ENCODE peak calls at places on chromosomes 5 and 9, in six cellular contexts. K, S, T, L, O and Q are unnamed samples.

GRCh38 chr9:89880161-89880560 is 275.3 kb downstream of the GADD45G start:
- DNase-seq in K (no peak), S (no peak), T (no peak), L (no peak), O (no peak), Q (no peak)

GRCh38 chr9:126773004-126773607 is 31.7 kb upstream of the ZBTB43 start:
- DNase-seq in K (no peak), S (no peak), T (peak), L (no peak), O (no peak), Q (no peak)

GRCh38 chr5:52674815-52675545 is 112.7 kb upstream of the ITGA1 start:
- DNase-seq in K (no peak), S (no peak), T (peak), L (no peak), O (no peak), Q (peak)

GRCh38 chr9:128160603-128160987 is 530 bp downstream of the BBLN start:
- DNase-seq in K (no peak), S (no peak), T (no peak), L (no peak), O (no peak), Q (no peak)

GRCh38 chr5:34538026-34538672 is 118.0 kb upstream of the RAI14 start:
- DNase-seq in K (no peak), S (no peak), T (peak), L (no peak), O (no peak), Q (no peak)

GRCh38 chr5:67015577-67016290 is 180.9 kb downstream of the CD180 start:
- DNase-seq in K (no peak), S (no peak), T (peak), L (no peak), O (no peak), Q (no peak)

GRCh38 chr5:37831821-37832524 is 7.9 kb downstream of the GDNF start:
- DNase-seq in K (no peak), S (no peak), T (no peak), L (no peak), O (no peak), Q (no peak)

GRCh38 chr9:26142631-26143030 is 464.4 kb upstream of the TUSC1 start:
- DNase-seq in K (no peak), S (no peak), T (peak), L (no peak), O (no peak), Q (no peak)

GRCh38 chr5:73311291-73312110 is 137.1 kb downstream of the FOXD1 start:
- DNase-seq in K (no peak), S (peak), T (peak), L (no peak), O (no peak), Q (peak)

GRCh38 chr5:135451581-135452360 is at the start of gene TIFAB:
- DNase-seq in K (no peak), S (no peak), T (no peak), L (no peak), O (no peak), Q (no peak)

GRCh38 chr9:99167120-99167519 is 54.6 kb downstream of the ALG2 start:
- DNase-seq in K (no peak), S (no peak), T (no peak), L (no peak), O (no peak), Q (no peak)

GRCh38 chr9:93657331-93658111 is 81.1 kb downstream of the PHF2 start:
- DNase-seq in K (no peak), S (no peak), T (no peak), L (no peak), O (no peak), Q (no peak)

GRCh38 chr9:120387257-120387999 is 192.5 kb downstream of the CDK5RAP2 start:
- DNase-seq in K (no peak), S (no peak), T (no peak), L (no peak), O (no peak), Q (no peak)

GRCh38 chr5:140169410-140169809 is 5.6 kb upstream of the CYSTM1 start:
- DNase-seq in K (no peak), S (no peak), T (peak), L (no peak), O (no peak), Q (no peak)

GRCh38 chr5:20575515-20575914 is 587.5 kb upstream of the CDH18 start:
- DNase-seq in K (no peak), S (no peak), T (no peak), L (no peak), O (no peak), Q (no peak)

GRCh38 chr5:172003750-172004149 is 2.7 kb downstream of the FBXW11 start:
- DNase-seq in K (no peak), S (no peak), T (peak), L (no peak), O (no peak), Q (no peak)

GRCh38 chr5:179296150-179296821 is 49.0 kb downstream of the ADAMTS2 start:
- DNase-seq in K (no peak), S (no peak), T (no peak), L (no peak), O (no peak), Q (no peak)

GRCh38 chr5:92994392-92994791 is 586.6 kb downstream of the NR2F1-AS1 start:
- DNase-seq in K (no peak), S (no peak), T (no peak), L (no peak), O (no peak), Q (no peak)

GRCh38 chr5:93289915-93290314 is 291.1 kb downstream of the NR2F1-AS1 start:
- DNase-seq in K (no peak), S (no peak), T (no peak), L (no peak), O (no peak), Q (no peak)

GRCh38 chr9:77806697-77807096 is 158.6 kb upstream of the GNA14 start:
- DNase-seq in K (no peak), S (no peak), T (no peak), L (no peak), O (no peak), Q (no peak)

GRCh38 chr5:57488308-57488955 is 5.8 kb upstream of the ACTBL2 start:
- DNase-seq in K (no peak), S (no peak), T (peak), L (no peak), O (no peak), Q (peak)

GRCh38 chr5:177302354-177303110 is 987 bp downstream of the RAB24 start:
- DNase-seq in K (no peak), S (no peak), T (no peak), L (no peak), O (no peak), Q (no peak)

GRCh38 chr5:92627186-92627585 is 953.8 kb downstream of the NR2F1-AS1 start:
- DNase-seq in K (no peak), S (no peak), T (no peak), L (no peak), O (no peak), Q (no peak)

GRCh38 chr9:97959585-97959984 is 21.6 kb upstream of the HEMGN start:
- DNase-seq in K (no peak), S (no peak), T (no peak), L (no peak), O (no peak), Q (no peak)

GRCh38 chr9:107819772-107820171 is 330.2 kb upstream of the KLF4 start:
- DNase-seq in K (no peak), S (no peak), T (no peak), L (no peak), O (peak), Q (no peak)

GRCh38 chr5:137084016-137084415 is 415.1 kb downstream of the SPOCK1 start:
- DNase-seq in K (no peak), S (no peak), T (no peak), L (no peak), O (no peak), Q (no peak)

GRCh38 chr9:137130176-137130755 is 8.7 kb upstream of the GRIN1 start:
- DNase-seq in K (no peak), S (no peak), T (no peak), L (no peak), O (no peak), Q (no peak)

GRCh38 chr5:62386824-62387223 is 16.9 kb downstream of the DIMT1 start:
- DNase-seq in K (no peak), S (no peak), T (peak), L (no peak), O (no peak), Q (no peak)

GRCh38 chr9:120931278-120932085 is 4.9 kb upstream of the TRAF1 start:
- DNase-seq in K (no peak), S (no peak), T (peak), L (no peak), O (no peak), Q (peak)

GRCh38 chr5:179599566-179599965 is 23.9 kb downstream of the HNRNPH1 start:
- DNase-seq in K (no peak), S (no peak), T (no peak), L (no peak), O (no peak), Q (no peak)

DNA sequence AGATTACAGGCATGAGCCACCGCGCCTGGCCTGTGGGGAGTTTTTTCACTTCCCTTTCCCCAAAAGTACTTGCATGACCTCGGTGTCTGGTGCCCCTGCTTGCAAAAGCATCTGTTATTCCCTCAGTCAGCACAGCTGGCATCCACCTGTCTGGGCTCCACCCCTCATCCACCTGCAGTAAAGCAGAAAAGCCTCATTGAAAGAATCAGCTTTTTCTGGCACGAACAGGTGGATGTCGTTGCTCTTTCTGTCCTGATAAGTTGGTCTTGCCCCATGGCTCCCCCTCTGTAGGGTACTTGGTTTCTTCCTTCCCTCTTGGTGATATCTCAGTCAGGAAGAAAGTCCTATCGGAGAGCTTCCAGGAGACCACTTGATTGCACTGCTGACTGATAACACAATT is 37.4 kb downstream of the WWC1 start:
- DNase-seq in K (no peak), S (no peak), T (no peak), L (no peak), O (peak), Q (no peak)
- H3K4me3 ChIP-seq in K (no peak), S (no peak), T (no peak), L (no peak), O (no peak), Q (no peak)

GRCh38 chr9:123763910-123764588 is 165.9 kb downstream of the DENND1A start:
- DNase-seq in K (no peak), S (no peak), T (peak), L (no peak), O (no peak), Q (peak)
- H3K4me3 ChIP-seq in K (no peak), S (no peak), T (no peak), L (no peak), O (no peak), Q (no peak)

GRCh38 chr9:101427957-101428655 is 7.5 kb downstream of the ALDOB start:
- DNase-seq in K (no peak), S (no peak), T (no peak), L (no peak), O (no peak), Q (no peak)
- H3K4me3 ChIP-seq in K (no peak), S (no peak), T (no peak), L (no peak), O (no peak), Q (no peak)

GRCh38 chr5:102670224-102670836 is 84.8 kb upstream of the PAM start:
- DNase-seq in K (peak), S (no peak), T (peak), L (no peak), O (no peak), Q (no peak)
- H3K4me3 ChIP-seq in K (peak), S (no peak), T (no peak), L (no peak), O (no peak), Q (no peak)

DNA sequence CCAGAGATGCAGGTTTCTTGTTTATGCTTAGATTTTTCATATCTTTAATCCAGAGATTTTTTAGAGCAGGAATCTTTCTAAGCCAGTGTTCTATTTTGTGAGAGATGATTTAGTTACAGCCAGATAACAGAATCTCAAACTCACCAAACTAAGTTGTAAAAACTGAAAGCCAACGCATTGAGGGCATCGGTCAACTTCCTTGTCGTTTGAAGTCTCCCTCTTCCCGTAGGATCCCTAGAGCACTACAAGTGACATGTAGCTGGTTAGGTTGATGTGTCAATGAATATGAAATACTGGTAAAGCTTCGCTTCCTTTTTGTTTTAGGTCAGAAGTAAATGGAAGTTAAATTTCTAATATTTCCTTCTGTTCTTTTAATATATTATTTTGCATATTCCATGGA is 139.6 kb downstream of the YIPF5 start:
- DNase-seq in K (no peak), S (no peak), T (no peak), L (no peak), O (no peak), Q (no peak)
- H3K4me3 ChIP-seq in K (no peak), S (no peak), T (no peak), L (no peak), O (no peak), Q (no peak)